ENCODE peak calls at places on chromosomes 5 and 9, in four cellular contexts. B is GM20000, Z is keratinocyte, N is neural progenitor cell. P is an unnamed sample.

GRCh38 chr5:116473706-116474105 is 100.9 kb downstream of the SEMA6A start:
- DNase-seq in B (no peak), Z (no peak), N (no peak), P (no peak)

GRCh38 chr5:36398137-36398536 is 96.4 kb upstream of the RANBP3L start:
- DNase-seq in B (no peak), N (peak; percentile 47), Z (no peak), P (no peak)

GRCh38 chr5:131812371-131813160 is 15.7 kb upstream of the FNIP1 start:
- DNase-seq in Z (no peak), B (no peak), N (no peak), P (no peak)

GRCh38 chr9:89477811-89478583 is 19.9 kb downstream of the SEMA4D start:
- DNase-seq in Z (no peak), B (no peak), N (no peak), P (no peak)

GRCh38 chr9:113245894-113246293 is 24.6 kb downstream of the SLC31A1 start:
- DNase-seq in N (no peak), Z (no peak), B (no peak), P (no peak)

GRCh38 chr5:11128021-11128420 is 367.0 kb upstream of the DAP start:
- DNase-seq in B (no peak), N (no peak), Z (no peak), P (no peak)

GRCh38 chr9:126796758-126797157 is 8.1 kb upstream of the ZBTB43 start:
- DNase-seq in N (no peak), B (no peak), Z (no peak), P (no peak)

GRCh38 chr9:131410051-131410491 is 16.2 kb downstream of the PRRC2B start:
- DNase-seq in Z (no peak), N (no peak), B (no peak), P (no peak)

GRCh38 chr5:100520348-100520747 is 14.8 kb upstream of the FAM174A start:
- DNase-seq in B (no peak), Z (no peak), N (peak; percentile 19), P (no peak)

GRCh38 chr5:133348406-133348805 is 263.9 kb downstream of the FSTL4 start:
- DNase-seq in N (no peak), B (no peak), Z (no peak), P (no peak)
- TF ChIP-seq CTCF in N (no peak), B (no peak), Z (no peak), P (no peak)

DNA sequence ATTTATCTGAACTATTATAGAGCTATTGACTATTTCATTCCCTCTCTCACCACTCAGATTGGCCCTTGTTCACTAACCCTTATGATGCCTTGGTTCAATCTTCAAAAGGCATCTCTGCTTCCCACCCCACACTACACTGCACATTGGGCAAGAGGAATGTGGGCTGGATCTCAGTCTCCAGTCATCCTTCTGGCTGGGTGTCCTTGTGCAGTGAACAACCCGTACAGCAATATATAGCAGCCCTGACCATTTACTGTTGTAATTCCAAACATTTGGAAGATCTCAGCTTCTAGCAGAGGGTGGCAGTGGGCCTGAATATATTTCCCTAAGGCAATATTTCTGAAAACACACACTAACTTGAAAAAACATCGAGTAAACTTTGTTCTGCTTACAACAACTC is 199.2 kb upstream of the GDNF start:
- DNase-seq in B (no peak), N (no peak), Z (no peak), P (no peak)
- TF ChIP-seq CTCF in B (no peak), N (no peak), Z (no peak), P (no peak)

GRCh38 chr5:168291281-168291960 is at the start of gene WWC1:
- DNase-seq in N (peak; percentile 92), Z (no peak), B (peak; percentile 86), P (peak; percentile 77)
- TF ChIP-seq CTCF in N (peak; percentile 53), Z (no peak), B (no peak), P (peak; percentile 4)

DNA sequence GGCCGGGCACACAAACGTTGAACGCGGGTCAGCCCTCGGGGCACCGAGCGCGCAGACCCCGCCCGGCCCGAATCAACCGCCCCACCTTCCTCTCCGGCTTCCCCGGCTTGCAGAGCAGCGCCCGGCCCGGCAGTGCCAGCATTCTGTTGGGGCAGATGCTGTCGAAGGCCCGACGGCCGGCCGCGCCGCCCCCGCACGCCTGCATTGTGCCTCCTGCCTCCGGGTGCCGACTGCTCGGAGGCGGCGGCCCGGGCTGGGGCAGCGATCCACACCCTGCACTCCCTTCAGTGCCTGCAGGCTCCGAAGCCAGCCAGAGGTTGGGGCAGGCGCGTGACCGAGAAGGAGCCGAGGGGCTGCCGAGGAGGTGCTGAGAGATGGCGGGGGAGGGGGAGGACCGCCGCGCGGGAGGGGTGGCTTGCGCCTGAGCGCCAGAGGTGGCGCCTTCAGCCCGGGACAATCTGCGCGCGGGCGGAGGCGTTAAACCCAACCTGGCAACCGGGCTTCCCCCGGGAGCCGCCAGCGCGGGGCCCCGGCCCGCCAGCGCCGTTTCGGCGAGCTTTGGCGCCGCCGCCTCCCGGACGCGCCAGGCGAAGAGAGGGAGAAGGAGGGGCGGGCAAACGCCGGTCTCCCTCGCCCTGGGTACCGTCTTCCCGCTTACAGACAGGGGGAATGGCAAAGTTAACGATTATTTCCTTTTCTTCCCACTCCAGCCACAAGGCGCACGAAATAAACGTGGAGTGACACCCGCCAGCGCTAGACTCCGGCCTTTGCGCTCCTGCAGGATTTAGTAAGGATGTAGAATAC is at the start of gene MCIDAS:
- DNase-seq in N (peak; percentile 93), Z (no peak), B (peak; percentile 88), P (peak; percentile 79)
- TF ChIP-seq CTCF in N (peak; percentile 48), Z (no peak), B (peak; percentile 7), P (no peak)